ENCODE peak calls at places on chromosomes 6 and 20, in ten cellular contexts. One of them, this sample, is unnamed.

GRCh38 chr20:4038047-4038459 is 22.7 kb upstream of the RNF24 start:
- DNase-seq in cardiac muscle cell: peak
- DNase-seq in A673: peak
- DNase-seq in stomach: peak
- DNase-seq in spleen: peak
- DNase-seq in heart left ventricle: peak
- DNase-seq in heart right ventricle: peak
- DNase-seq in uterus: no peak
- DNase-seq in brain microvascular endothelial cell: peak
- DNase-seq in left ventricle myocardium inferior: peak
- DNase-seq in this sample: peak

GRCh38 chr6:166800110-166800509 is 156.2 kb downstream of the RNASET2 start:
- DNase-seq in cardiac muscle cell: no peak
- DNase-seq in A673: no peak
- DNase-seq in stomach: no peak
- DNase-seq in spleen: no peak
- DNase-seq in heart left ventricle: no peak
- DNase-seq in heart right ventricle: no peak
- DNase-seq in uterus: no peak
- DNase-seq in brain microvascular endothelial cell: no peak
- DNase-seq in left ventricle myocardium inferior: no peak
- DNase-seq in this sample: no peak

GRCh38 chr20:57432874-57433491 is 41.8 kb downstream of the RBM38 start:
- DNase-seq in cardiac muscle cell: peak
- DNase-seq in A673: no peak
- DNase-seq in stomach: peak
- DNase-seq in spleen: peak
- DNase-seq in heart left ventricle: peak
- DNase-seq in heart right ventricle: peak
- DNase-seq in uterus: no peak
- DNase-seq in brain microvascular endothelial cell: no peak
- DNase-seq in left ventricle myocardium inferior: peak
- DNase-seq in this sample: no peak

GRCh38 chr6:119894801-119895200 is 545.2 kb upstream of the MAN1A1 start:
- DNase-seq in cardiac muscle cell: peak
- DNase-seq in A673: no peak
- DNase-seq in stomach: no peak
- DNase-seq in spleen: no peak
- DNase-seq in heart left ventricle: no peak
- DNase-seq in heart right ventricle: no peak
- DNase-seq in uterus: no peak
- DNase-seq in brain microvascular endothelial cell: no peak
- DNase-seq in left ventricle myocardium inferior: no peak
- DNase-seq in this sample: no peak

GRCh38 chr6:11848852-11849731 is 70.5 kb upstream of the ADTRP start:
- DNase-seq in cardiac muscle cell: no peak
- DNase-seq in A673: peak
- DNase-seq in stomach: no peak
- DNase-seq in spleen: no peak
- DNase-seq in heart left ventricle: no peak
- DNase-seq in heart right ventricle: no peak
- DNase-seq in uterus: no peak
- DNase-seq in brain microvascular endothelial cell: peak
- DNase-seq in left ventricle myocardium inferior: no peak
- DNase-seq in this sample: no peak

GRCh38 chr6:144090384-144090783 is 5.0 kb downstream of the SF3B5 start:
- DNase-seq in cardiac muscle cell: no peak
- DNase-seq in A673: no peak
- DNase-seq in stomach: no peak
- DNase-seq in spleen: no peak
- DNase-seq in heart left ventricle: no peak
- DNase-seq in heart right ventricle: no peak
- DNase-seq in uterus: no peak
- DNase-seq in brain microvascular endothelial cell: no peak
- DNase-seq in left ventricle myocardium inferior: no peak
- DNase-seq in this sample: no peak

GRCh38 chr6:159899994-159900745 is 9.4 kb downstream of the MAS1 start:
- DNase-seq in cardiac muscle cell: no peak
- DNase-seq in A673: no peak
- DNase-seq in stomach: no peak
- DNase-seq in spleen: no peak
- DNase-seq in heart left ventricle: no peak
- DNase-seq in heart right ventricle: no peak
- DNase-seq in uterus: no peak
- DNase-seq in brain microvascular endothelial cell: peak
- DNase-seq in left ventricle myocardium inferior: no peak
- DNase-seq in this sample: no peak

GRCh38 chr20:51428451-51429143 is 113.9 kb downstream of the NFATC2 start:
- DNase-seq in cardiac muscle cell: peak
- DNase-seq in A673: no peak
- DNase-seq in stomach: peak
- DNase-seq in spleen: peak
- DNase-seq in heart left ventricle: peak
- DNase-seq in heart right ventricle: peak
- DNase-seq in uterus: peak
- DNase-seq in brain microvascular endothelial cell: peak
- DNase-seq in left ventricle myocardium inferior: peak
- DNase-seq in this sample: peak

GRCh38 chr20:58938541-58938940 is 42.5 kb upstream of the NELFCD start:
- DNase-seq in cardiac muscle cell: no peak
- DNase-seq in A673: no peak
- DNase-seq in stomach: no peak
- DNase-seq in spleen: no peak
- DNase-seq in heart left ventricle: no peak
- DNase-seq in heart right ventricle: no peak
- DNase-seq in uterus: no peak
- DNase-seq in brain microvascular endothelial cell: no peak
- DNase-seq in left ventricle myocardium inferior: no peak
- DNase-seq in this sample: no peak

DNA sequence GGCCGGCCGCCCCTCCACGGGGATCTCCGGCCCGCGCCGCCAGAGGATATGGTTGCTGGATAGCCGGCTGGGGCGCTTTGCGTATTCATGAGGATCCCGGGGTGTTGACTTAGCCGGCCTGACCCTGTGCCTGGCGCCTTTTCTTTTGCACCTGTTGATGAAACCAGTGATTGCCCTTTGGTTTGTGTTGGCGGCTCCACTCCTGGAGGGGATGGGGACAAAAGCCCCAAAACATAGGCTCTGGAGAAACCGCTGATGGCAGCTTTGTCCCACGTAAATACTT is 575 bp downstream of the SYNJ2 start:
- DNase-seq in cardiac muscle cell: peak
- DNase-seq in A673: peak
- DNase-seq in stomach: peak
- DNase-seq in spleen: no peak
- DNase-seq in heart left ventricle: no peak
- DNase-seq in heart right ventricle: peak
- DNase-seq in uterus: no peak
- DNase-seq in brain microvascular endothelial cell: no peak
- DNase-seq in left ventricle myocardium inferior: no peak
- DNase-seq in this sample: peak
- TF ChIP-seq CTCF in cardiac muscle cell: no peak
- TF ChIP-seq CTCF in A673: no peak
- TF ChIP-seq CTCF in stomach: no peak
- TF ChIP-seq CTCF in spleen: no peak
- TF ChIP-seq CTCF in heart left ventricle: no peak
- TF ChIP-seq CTCF in heart right ventricle: no peak
- TF ChIP-seq CTCF in uterus: no peak
- TF ChIP-seq CTCF in brain microvascular endothelial cell: no peak
- TF ChIP-seq CTCF in left ventricle myocardium inferior: no peak
- TF ChIP-seq CTCF in this sample: no peak

DNA sequence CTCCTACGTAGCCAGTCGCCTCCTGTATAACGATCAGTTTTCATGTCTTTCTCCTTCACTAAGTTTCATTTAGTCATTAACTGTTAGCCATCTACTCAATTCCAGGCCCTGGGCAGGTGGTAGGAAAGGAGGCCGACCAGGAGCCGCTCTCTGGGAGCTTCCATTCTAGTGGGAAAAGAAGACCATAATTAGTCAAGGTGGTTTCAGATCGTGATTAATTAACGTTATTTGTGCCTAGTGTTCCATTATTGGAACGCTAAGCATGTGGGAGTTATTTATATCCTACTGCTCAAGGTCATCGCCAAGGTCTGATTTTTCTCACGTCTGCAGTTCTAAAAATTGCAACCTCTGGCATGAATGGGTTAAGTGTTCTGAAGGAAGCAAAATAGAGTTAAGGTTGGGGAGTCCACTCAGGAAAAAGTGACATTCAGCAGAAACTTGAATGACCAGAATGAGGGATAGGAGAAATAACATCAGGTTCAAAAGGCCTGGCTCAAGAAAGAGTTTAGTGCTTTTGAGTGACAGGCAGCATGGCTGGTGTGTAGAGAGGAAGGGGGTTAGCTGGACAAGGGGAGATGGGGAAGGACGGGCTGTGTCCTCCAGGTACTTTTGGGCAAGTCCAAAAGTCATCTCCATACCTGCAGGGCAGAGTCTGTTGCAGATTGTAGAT is 812 bp downstream of the SLC9A8 start:
- DNase-seq in cardiac muscle cell: no peak
- DNase-seq in A673: no peak
- DNase-seq in stomach: no peak
- DNase-seq in spleen: no peak
- DNase-seq in heart left ventricle: no peak
- DNase-seq in heart right ventricle: no peak
- DNase-seq in uterus: no peak
- DNase-seq in brain microvascular endothelial cell: no peak
- DNase-seq in left ventricle myocardium inferior: no peak
- DNase-seq in this sample: no peak
- H3K27ac ChIP-seq in cardiac muscle cell: peak
- H3K27ac ChIP-seq in A673: peak
- H3K27ac ChIP-seq in stomach: peak
- H3K27ac ChIP-seq in spleen: peak
- H3K27ac ChIP-seq in heart left ventricle: peak
- H3K27ac ChIP-seq in heart right ventricle: peak
- H3K27ac ChIP-seq in uterus: peak
- H3K27ac ChIP-seq in brain microvascular endothelial cell: peak
- H3K27ac ChIP-seq in left ventricle myocardium inferior: peak
- H3K27ac ChIP-seq in this sample: peak

DNA sequence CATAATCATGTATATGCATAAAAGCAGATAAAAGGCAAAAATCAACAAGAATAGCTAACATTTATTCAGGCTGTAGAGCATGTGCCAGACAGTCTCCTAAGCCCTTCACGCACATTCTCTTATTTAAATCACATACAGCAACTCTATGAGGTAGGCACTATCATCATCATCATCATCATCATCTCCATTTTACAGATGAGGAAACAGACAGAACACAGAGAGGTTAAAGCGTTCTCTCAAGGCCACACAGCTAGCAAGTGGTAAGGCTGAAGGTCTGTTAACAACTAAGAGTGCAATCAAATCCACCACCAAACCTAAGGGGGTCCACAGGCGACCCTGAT is 857 bp upstream of the PLEKHG1 start:
- DNase-seq in cardiac muscle cell: no peak
- DNase-seq in A673: no peak
- DNase-seq in stomach: no peak
- DNase-seq in spleen: no peak
- DNase-seq in heart left ventricle: no peak
- DNase-seq in heart right ventricle: no peak
- DNase-seq in uterus: no peak
- DNase-seq in brain microvascular endothelial cell: no peak
- DNase-seq in left ventricle myocardium inferior: no peak
- DNase-seq in this sample: no peak
- H3K4me3 ChIP-seq in cardiac muscle cell: no peak
- H3K4me3 ChIP-seq in A673: no peak
- H3K4me3 ChIP-seq in stomach: peak
- H3K4me3 ChIP-seq in spleen: peak
- H3K4me3 ChIP-seq in heart left ventricle: no peak
- H3K4me3 ChIP-seq in heart right ventricle: no peak
- H3K4me3 ChIP-seq in uterus: no peak
- H3K4me3 ChIP-seq in brain microvascular endothelial cell: no peak
- H3K4me3 ChIP-seq in left ventricle myocardium inferior: peak
- H3K4me3 ChIP-seq in this sample: no peak

GRCh38 chr6:6105472-6106036 is 98.8 kb upstream of the NRN1 start:
- DNase-seq in cardiac muscle cell: no peak
- DNase-seq in A673: peak
- DNase-seq in stomach: no peak
- DNase-seq in spleen: no peak
- DNase-seq in heart left ventricle: no peak
- DNase-seq in heart right ventricle: no peak
- DNase-seq in uterus: no peak
- DNase-seq in brain microvascular endothelial cell: no peak
- DNase-seq in left ventricle myocardium inferior: no peak
- DNase-seq in this sample: no peak
- TF ChIP-seq CTCF in cardiac muscle cell: no peak
- TF ChIP-seq CTCF in A673: peak
- TF ChIP-seq CTCF in stomach: no peak
- TF ChIP-seq CTCF in spleen: no peak
- TF ChIP-seq CTCF in heart left ventricle: peak
- TF ChIP-seq CTCF in heart right ventricle: no peak
- TF ChIP-seq CTCF in uterus: no peak
- TF ChIP-seq CTCF in brain microvascular endothelial cell: no peak
- TF ChIP-seq CTCF in left ventricle myocardium inferior: no peak
- TF ChIP-seq CTCF in this sample: no peak

GRCh38 chr6:38673397-38674165 is 29.4 kb downstream of the GLO1 start:
- DNase-seq in cardiac muscle cell: no peak
- DNase-seq in A673: peak
- DNase-seq in stomach: no peak
- DNase-seq in spleen: no peak
- DNase-seq in heart left ventricle: no peak
- DNase-seq in heart right ventricle: no peak
- DNase-seq in uterus: no peak
- DNase-seq in brain microvascular endothelial cell: no peak
- DNase-seq in left ventricle myocardium inferior: no peak
- DNase-seq in this sample: no peak
- H3K27ac ChIP-seq in cardiac muscle cell: no peak
- H3K27ac ChIP-seq in A673: no peak
- H3K27ac ChIP-seq in stomach: no peak
- H3K27ac ChIP-seq in spleen: no peak
- H3K27ac ChIP-seq in heart left ventricle: no peak
- H3K27ac ChIP-seq in heart right ventricle: no peak
- H3K27ac ChIP-seq in uterus: no peak
- H3K27ac ChIP-seq in brain microvascular endothelial cell: no peak
- H3K27ac ChIP-seq in left ventricle myocardium inferior: no peak
- H3K27ac ChIP-seq in this sample: no peak